ENCODE peak calls at places on chromosomes 11 and 22, in six cellular contexts. One of them, this sample, is unnamed.

GRCh38 chr11:130137999-130138398 is 21.6 kb upstream of the ST14 start:
- DNase-seq in cardiac muscle cell: no peak
- DNase-seq in DND-41: no peak
- DNase-seq in IMR-90: no peak
- DNase-seq in tibial nerve: no peak
- DNase-seq in colonic mucosa: no peak
- DNase-seq in this sample: no peak

GRCh38 chr11:14413307-14414072 is 54.5 kb upstream of the RRAS2 start:
- DNase-seq in cardiac muscle cell: no peak
- DNase-seq in DND-41: peak; percentile 60
- DNase-seq in IMR-90: peak; percentile 58
- DNase-seq in tibial nerve: no peak
- DNase-seq in colonic mucosa: no peak
- DNase-seq in this sample: no peak

GRCh38 chr11:106552694-106553203 is 465.5 kb downstream of the GUCY1A2 start:
- DNase-seq in cardiac muscle cell: no peak
- DNase-seq in DND-41: no peak
- DNase-seq in IMR-90: no peak
- DNase-seq in tibial nerve: no peak
- DNase-seq in colonic mucosa: no peak
- DNase-seq in this sample: no peak

GRCh38 chr11:119363874-119364590 is 17.5 kb downstream of the USP2 start:
- DNase-seq in cardiac muscle cell: peak; percentile 85
- DNase-seq in DND-41: no peak
- DNase-seq in IMR-90: no peak
- DNase-seq in tibial nerve: no peak
- DNase-seq in colonic mucosa: peak; percentile 70
- DNase-seq in this sample: peak; percentile 60

GRCh38 chr11:123551085-123551484 is 103.3 kb downstream of the SCN3B start:
- DNase-seq in cardiac muscle cell: no peak
- DNase-seq in DND-41: no peak
- DNase-seq in IMR-90: no peak
- DNase-seq in tibial nerve: no peak
- DNase-seq in colonic mucosa: no peak
- DNase-seq in this sample: no peak

GRCh38 chr22:44495629-44496028 is 2.4 kb downstream of the RTL6 start:
- DNase-seq in cardiac muscle cell: no peak
- DNase-seq in DND-41: no peak
- DNase-seq in IMR-90: no peak
- DNase-seq in tibial nerve: no peak
- DNase-seq in colonic mucosa: no peak
- DNase-seq in this sample: no peak

GRCh38 chr11:41301023-41301422 is 158.4 kb downstream of the LRRC4C start:
- DNase-seq in cardiac muscle cell: no peak
- DNase-seq in DND-41: no peak
- DNase-seq in IMR-90: no peak
- DNase-seq in tibial nerve: no peak
- DNase-seq in colonic mucosa: no peak
- DNase-seq in this sample: no peak

GRCh38 chr11:125345706-125346561 is 150.1 kb downstream of the FEZ1 start:
- DNase-seq in cardiac muscle cell: peak; percentile 77
- DNase-seq in DND-41: peak; percentile 35
- DNase-seq in IMR-90: peak; percentile 67
- DNase-seq in tibial nerve: peak; percentile 89
- DNase-seq in colonic mucosa: peak; percentile 64
- DNase-seq in this sample: peak; percentile 25

GRCh38 chr11:61918251-61919112 is 1.1 kb upstream of the RAB3IL1 start:
- DNase-seq in cardiac muscle cell: no peak
- DNase-seq in DND-41: no peak
- DNase-seq in IMR-90: no peak
- DNase-seq in tibial nerve: no peak
- DNase-seq in colonic mucosa: peak; percentile 29
- DNase-seq in this sample: no peak

GRCh38 chr11:127451852-127452251 is 451.3 kb upstream of the KIRREL3 start:
- DNase-seq in cardiac muscle cell: no peak
- DNase-seq in DND-41: no peak
- DNase-seq in IMR-90: no peak
- DNase-seq in tibial nerve: no peak
- DNase-seq in colonic mucosa: no peak
- DNase-seq in this sample: no peak

GRCh38 chr11:113274708-113275582 is 39.4 kb upstream of the TTC12 start:
- DNase-seq in cardiac muscle cell: peak; percentile 28
- DNase-seq in DND-41: no peak
- DNase-seq in IMR-90: no peak
- DNase-seq in tibial nerve: no peak
- DNase-seq in colonic mucosa: no peak
- DNase-seq in this sample: no peak

GRCh38 chr22:42343551-42344081 is 73.2 kb upstream of the TCF20 start:
- DNase-seq in cardiac muscle cell: peak; percentile 78
- DNase-seq in DND-41: peak; percentile 58
- DNase-seq in IMR-90: no peak
- DNase-seq in tibial nerve: no peak
- DNase-seq in colonic mucosa: no peak
- DNase-seq in this sample: no peak

GRCh38 chr11:5280582-5281102 is 10.9 kb upstream of the HBE1 start:
- DNase-seq in cardiac muscle cell: peak; percentile 11
- DNase-seq in DND-41: peak; percentile 8
- DNase-seq in IMR-90: peak; percentile 100
- DNase-seq in tibial nerve: no peak
- DNase-seq in colonic mucosa: peak; percentile 21
- DNase-seq in this sample: no peak

GRCh38 chr22:25903294-25903693 is 161.3 kb downstream of the MYO18B start:
- DNase-seq in cardiac muscle cell: no peak
- DNase-seq in DND-41: no peak
- DNase-seq in IMR-90: no peak
- DNase-seq in tibial nerve: no peak
- DNase-seq in colonic mucosa: no peak
- DNase-seq in this sample: no peak

GRCh38 chr11:43853766-43854165 is 26.9 kb upstream of the ALKBH3 start:
- DNase-seq in cardiac muscle cell: no peak
- DNase-seq in DND-41: no peak
- DNase-seq in IMR-90: peak; percentile 18
- DNase-seq in tibial nerve: no peak
- DNase-seq in colonic mucosa: no peak
- DNase-seq in this sample: no peak

GRCh38 chr11:76176463-76176862 is 29.8 kb downstream of the WNT11 start:
- DNase-seq in cardiac muscle cell: no peak
- DNase-seq in DND-41: no peak
- DNase-seq in IMR-90: no peak
- DNase-seq in tibial nerve: no peak
- DNase-seq in colonic mucosa: no peak
- DNase-seq in this sample: no peak

GRCh38 chr22:35766654-35767580 is 49.2 kb downstream of the APOL5 start:
- DNase-seq in cardiac muscle cell: peak; percentile 22
- DNase-seq in DND-41: no peak
- DNase-seq in IMR-90: no peak
- DNase-seq in tibial nerve: no peak
- DNase-seq in colonic mucosa: no peak
- DNase-seq in this sample: no peak

DNA sequence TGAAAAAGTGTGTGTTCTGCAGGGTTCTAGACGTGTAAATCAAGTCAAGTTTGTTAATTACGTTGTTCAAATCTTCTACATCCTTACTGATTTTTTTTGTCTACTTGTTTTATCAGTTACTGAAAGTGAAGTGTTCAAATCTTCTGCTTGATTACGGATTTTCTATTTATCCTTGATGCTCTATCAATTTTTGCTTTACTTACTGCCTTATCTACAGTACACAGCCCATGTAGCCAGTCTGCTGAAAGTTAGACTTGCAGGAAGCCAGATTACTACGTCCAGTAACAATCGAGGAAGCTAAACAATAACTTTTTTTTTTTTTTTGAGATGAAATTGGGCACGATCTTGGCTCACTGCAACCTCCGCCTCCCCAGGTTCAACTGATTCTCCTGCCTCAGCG is 15.6 kb upstream of the C11orf24 start:
- DNase-seq in cardiac muscle cell: no peak
- DNase-seq in DND-41: no peak
- DNase-seq in IMR-90: no peak
- DNase-seq in tibial nerve: no peak
- DNase-seq in colonic mucosa: no peak
- DNase-seq in this sample: no peak
- H3K9me3 ChIP-seq in cardiac muscle cell: no peaks in the 10 kb centered on the region
- H3K9me3 ChIP-seq in DND-41: peaks cover 3% of the 10 kb centered on the region
- H3K9me3 ChIP-seq in IMR-90: peaks cover 4% of the 10 kb centered on the region
- H3K9me3 ChIP-seq in tibial nerve: no peaks in the 10 kb centered on the region
- H3K9me3 ChIP-seq in colonic mucosa: no peaks in the 10 kb centered on the region
- H3K9me3 ChIP-seq in this sample: peaks cover 4% of the 10 kb centered on the region

DNA sequence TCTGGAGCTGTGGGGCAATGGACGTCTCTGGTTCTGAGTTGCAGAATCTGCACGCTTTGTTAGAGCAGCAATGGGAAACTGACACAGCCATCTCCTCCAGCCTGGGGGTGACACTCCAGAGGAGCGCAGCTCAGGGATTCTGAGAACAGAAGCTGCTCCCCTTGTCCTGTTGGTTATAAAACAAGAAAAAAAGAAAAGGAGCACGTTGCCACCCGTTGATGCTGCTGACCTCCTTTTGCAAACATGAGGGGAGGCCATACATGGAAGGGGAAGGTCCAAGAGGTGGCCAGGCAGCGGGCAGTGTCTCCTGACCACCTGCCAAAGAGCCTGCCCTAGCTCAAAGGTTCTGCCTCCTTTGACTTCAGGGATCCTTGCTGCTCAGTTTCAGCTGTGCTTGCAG is 61.0 kb downstream of the SPATA19 start:
- DNase-seq in cardiac muscle cell: no peak
- DNase-seq in DND-41: no peak
- DNase-seq in IMR-90: no peak
- DNase-seq in tibial nerve: no peak
- DNase-seq in colonic mucosa: no peak
- DNase-seq in this sample: no peak
- H3K9me3 ChIP-seq in cardiac muscle cell: no peaks in the 10 kb centered on the region
- H3K9me3 ChIP-seq in DND-41: no peaks in the 10 kb centered on the region
- H3K9me3 ChIP-seq in IMR-90: peaks cover 25% of the 10 kb centered on the region
- H3K9me3 ChIP-seq in tibial nerve: no peaks in the 10 kb centered on the region
- H3K9me3 ChIP-seq in colonic mucosa: no peaks in the 10 kb centered on the region
- H3K9me3 ChIP-seq in this sample: no peaks in the 10 kb centered on the region

DNA sequence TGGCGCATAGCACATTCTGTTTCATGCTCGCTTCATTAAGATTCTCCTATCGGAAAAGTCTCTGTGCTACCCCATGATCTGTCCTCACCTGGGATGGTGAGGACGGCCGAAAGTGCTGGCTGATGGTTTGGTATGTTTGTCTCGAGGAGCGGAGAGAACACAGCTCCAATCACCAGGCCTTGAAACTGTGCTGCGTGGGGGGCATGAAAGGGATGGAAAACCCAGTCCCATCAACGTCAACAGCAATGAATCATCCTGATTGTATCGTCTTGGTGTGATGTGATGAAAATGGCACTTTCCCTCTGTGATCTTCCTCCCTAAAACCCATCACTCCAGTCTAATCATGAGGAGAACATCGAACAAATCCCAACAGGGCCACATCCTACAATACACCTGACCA is 8.4 kb downstream of the FXYD6 start:
- DNase-seq in cardiac muscle cell: no peak
- DNase-seq in DND-41: no peak
- DNase-seq in IMR-90: no peak
- DNase-seq in tibial nerve: no peak
- DNase-seq in colonic mucosa: no peak
- DNase-seq in this sample: no peak
- H3K9me3 ChIP-seq in cardiac muscle cell: no peaks in the 10 kb centered on the region
- H3K9me3 ChIP-seq in DND-41: no peaks in the 10 kb centered on the region
- H3K9me3 ChIP-seq in IMR-90: no peaks in the 10 kb centered on the region
- H3K9me3 ChIP-seq in tibial nerve: no peaks in the 10 kb centered on the region
- H3K9me3 ChIP-seq in colonic mucosa: no peaks in the 10 kb centered on the region
- H3K9me3 ChIP-seq in this sample: no peaks in the 10 kb centered on the region

GRCh38 chr22:49184736-49185135 is 642.9 kb downstream of the BRD1 start:
- DNase-seq in cardiac muscle cell: no peak
- DNase-seq in DND-41: no peak
- DNase-seq in IMR-90: no peak
- DNase-seq in tibial nerve: no peak
- DNase-seq in colonic mucosa: no peak
- DNase-seq in this sample: no peak

GRCh38 chr22:49185312-49185969 is 642.2 kb downstream of the BRD1 start:
- DNase-seq in cardiac muscle cell: no peak
- DNase-seq in DND-41: no peak
- DNase-seq in IMR-90: no peak
- DNase-seq in tibial nerve: no peak
- DNase-seq in colonic mucosa: no peak
- DNase-seq in this sample: no peak

GRCh38 chr22:49186756-49187155 is 640.9 kb downstream of the BRD1 start:
- DNase-seq in cardiac muscle cell: no peak
- DNase-seq in DND-41: no peak
- DNase-seq in IMR-90: no peak
- DNase-seq in tibial nerve: no peak
- DNase-seq in colonic mucosa: no peak
- DNase-seq in this sample: no peak

GRCh38 chr22:49188091-49188490 is 639.6 kb downstream of the BRD1 start:
- DNase-seq in cardiac muscle cell: no peak
- DNase-seq in DND-41: no peak
- DNase-seq in IMR-90: no peak
- DNase-seq in tibial nerve: no peak
- DNase-seq in colonic mucosa: no peak
- DNase-seq in this sample: no peak

GRCh38 chr22:49186293-49186692 is 641.4 kb downstream of the BRD1 start:
- DNase-seq in cardiac muscle cell: no peak
- DNase-seq in DND-41: no peak
- DNase-seq in IMR-90: no peak
- DNase-seq in tibial nerve: no peak
- DNase-seq in colonic mucosa: no peak
- DNase-seq in this sample: no peak
- H3K9me3 ChIP-seq in cardiac muscle cell: no peaks in the 10 kb centered on the region
- H3K9me3 ChIP-seq in DND-41: no peaks in the 10 kb centered on the region
- H3K9me3 ChIP-seq in IMR-90: peaks cover 70% of the 10 kb centered on the region
- H3K9me3 ChIP-seq in tibial nerve: no peaks in the 10 kb centered on the region
- H3K9me3 ChIP-seq in colonic mucosa: no peaks in the 10 kb centered on the region
- H3K9me3 ChIP-seq in this sample: no peaks in the 10 kb centered on the region

DNA sequence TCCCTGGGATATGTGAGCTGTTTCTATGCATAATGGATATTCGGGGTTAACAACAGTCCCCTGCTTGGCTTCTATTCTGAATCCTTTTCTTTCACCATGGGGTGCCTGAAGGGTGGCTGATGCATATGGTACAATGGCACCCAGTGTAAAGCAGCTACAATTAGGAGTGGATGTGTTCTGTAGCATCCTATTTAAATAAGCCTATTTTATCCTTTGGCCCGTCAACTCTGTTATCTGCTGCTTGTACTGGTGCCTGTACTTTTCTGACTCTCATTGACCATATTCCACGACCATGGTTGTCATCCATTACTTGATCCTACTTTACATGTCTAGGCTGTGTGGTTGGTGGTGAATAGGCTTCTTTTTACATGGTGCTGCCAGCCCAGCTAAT is 1.3 kb downstream of the TUG1 start:
- DNase-seq in cardiac muscle cell: no peak
- DNase-seq in DND-41: no peak
- DNase-seq in IMR-90: no peak
- DNase-seq in tibial nerve: no peak
- DNase-seq in colonic mucosa: no peak
- DNase-seq in this sample: no peak
- H3K9me3 ChIP-seq in cardiac muscle cell: no peaks in the 10 kb centered on the region
- H3K9me3 ChIP-seq in DND-41: peaks cover 8% of the 10 kb centered on the region
- H3K9me3 ChIP-seq in IMR-90: peaks cover 14% of the 10 kb centered on the region
- H3K9me3 ChIP-seq in tibial nerve: no peaks in the 10 kb centered on the region
- H3K9me3 ChIP-seq in colonic mucosa: peaks cover 4% of the 10 kb centered on the region
- H3K9me3 ChIP-seq in this sample: peaks cover 34% of the 10 kb centered on the region

GRCh38 chr11:60680455-60681119 is 18.8 kb upstream of the MS4A8 start:
- DNase-seq in cardiac muscle cell: no peak
- DNase-seq in DND-41: no peak
- DNase-seq in IMR-90: no peak
- DNase-seq in tibial nerve: no peak
- DNase-seq in colonic mucosa: no peak
- DNase-seq in this sample: no peak
- H3K9me3 ChIP-seq in cardiac muscle cell: no peaks in the 10 kb centered on the region
- H3K9me3 ChIP-seq in DND-41: peaks cover 31% of the 10 kb centered on the region
- H3K9me3 ChIP-seq in IMR-90: peaks cover 6% of the 10 kb centered on the region
- H3K9me3 ChIP-seq in tibial nerve: no peaks in the 10 kb centered on the region
- H3K9me3 ChIP-seq in colonic mucosa: no peaks in the 10 kb centered on the region
- H3K9me3 ChIP-seq in this sample: no peaks in the 10 kb centered on the region